ENCODE peak calls at places on chromosome 7, in five cellular contexts. Z, V, K, L and J are unnamed samples.

GRCh38 chr7:129225931-129226572 is 1.2 kb downstream of the AHCYL2 start:
- DNase-seq in V (no peak), L (no peak), K (no peak), Z (no peak), J (no peak)

GRCh38 chr7:123881300-123881699 is 36.3 kb downstream of the HYAL4 start:
- DNase-seq in Z (no peak), L (no peak), V (no peak), K (no peak), J (no peak)

GRCh38 chr7:149868638-149869290 is 5.0 kb upstream of the ATP6V0E2 start:
- DNase-seq in V (no peak), K (no peak), Z (no peak), L (no peak), J (no peak)

GRCh38 chr7:98223898-98224700 is 12.9 kb downstream of the BHLHA15 start:
- DNase-seq in V (no peak), Z (no peak), K (no peak), L (no peak), J (no peak)

GRCh38 chr7:134473861-134474291 is 15.0 kb upstream of the AKR1B1 start:
- DNase-seq in V (no peak), L (peak; percentile 66), K (no peak), Z (peak; percentile 19), J (no peak)

GRCh38 chr7:30238721-30239441 is 45.5 kb upstream of the ZNRF2 start:
- DNase-seq in V (no peak), K (peak; percentile 7), L (peak; percentile 66), Z (peak; percentile 63), J (peak; percentile 55)

GRCh38 chr7:30280631-30281030 is 3.8 kb upstream of the ZNRF2 start:
- DNase-seq in V (no peak), K (no peak), L (no peak), Z (no peak), J (no peak)

GRCh38 chr7:100400656-100401055 is 27.4 kb downstream of the PILRA start:
- DNase-seq in L (no peak), V (peak; percentile 15), K (peak; percentile 30), Z (no peak), J (no peak)

GRCh38 chr7:157136372-157136771 is 2.4 kb upstream of the UBE3C start:
- DNase-seq in Z (peak; percentile 82), K (peak; percentile 77), L (peak; percentile 90), V (no peak), J (peak; percentile 78)

GRCh38 chr7:455110-455928 is 64.3 kb downstream of the PDGFA start:
- DNase-seq in L (no peak), K (peak; percentile 57), V (no peak), Z (no peak), J (no peak)

GRCh38 chr7:109407756-109408155 is 838.1 kb downstream of the DNAJB9 start:
- DNase-seq in K (no peak), L (no peak), V (no peak), Z (no peak), J (no peak)

GRCh38 chr7:43138710-43139601 is 26.5 kb downstream of the HECW1 start:
- DNase-seq in V (peak; percentile 18), K (no peak), L (peak; percentile 19), Z (peak; percentile 82), J (peak; percentile 76)

GRCh38 chr7:45886931-45887667 is 1.2 kb upstream of the IGFBP1 start:
- DNase-seq in L (no peak), V (no peak), Z (no peak), K (no peak), J (no peak)

GRCh38 chr7:45112648-45113047 is 1.2 kb upstream of the TBRG4 start:
- DNase-seq in K (no peak), V (no peak), Z (peak; percentile 71), L (peak; percentile 52), J (peak; percentile 64)

GRCh38 chr7:2959828-2960599 is 83.7 kb downstream of the CARD11 start:
- DNase-seq in L (no peak), K (no peak), Z (no peak), V (no peak), J (no peak)

GRCh38 chr7:70807650-70808049 is 324.3 kb upstream of the GALNT17 start:
- DNase-seq in V (no peak), Z (no peak), K (no peak), L (no peak), J (no peak)

GRCh38 chr7:131196808-131197207 is 130.9 kb upstream of the MKLN1 start:
- DNase-seq in V (peak; percentile 38), L (peak; percentile 42), Z (peak; percentile 47), K (peak; percentile 22), J (peak; percentile 39)

GRCh38 chr7:155071121-155071651 is 1.1 kb downstream of the HTR5A start:
- DNase-seq in L (no peak), V (no peak), K (no peak), Z (no peak), J (no peak)

GRCh38 chr7:151699147-151699546 is 177.8 kb downstream of the PRKAG2 start:
- DNase-seq in V (no peak), Z (peak; percentile 98), L (peak; percentile 92), K (no peak), J (peak; percentile 96)

GRCh38 chr7:135151162-135151932 is 3.5 kb downstream of the TMEM140 start:
- DNase-seq in Z (no peak), V (no peak), L (no peak), K (peak; percentile 57), J (no peak)

GRCh38 chr7:82442492-82443043 is 1.0 kb downstream of the CACNA2D1 start:
- DNase-seq in K (peak; percentile 57), L (no peak), V (no peak), Z (peak; percentile 25), J (peak; percentile 12)

GRCh38 chr7:37493810-37494209 is 45.1 kb upstream of the ELMO1 start:
- DNase-seq in V (no peak), L (no peak), Z (no peak), K (no peak), J (no peak)

GRCh38 chr7:37488163-37488759 is 39.6 kb upstream of the ELMO1 start:
- DNase-seq in V (no peak), L (no peak), K (peak; percentile 27), Z (peak; percentile 5), J (no peak)

GRCh38 chr7:37493123-37493522 is 44.5 kb upstream of the ELMO1 start:
- DNase-seq in V (no peak), L (no peak), Z (no peak), K (peak; percentile 20), J (no peak)

GRCh38 chr7:37491919-37492694 is 43.4 kb upstream of the ELMO1 start:
- DNase-seq in Z (no peak), L (no peak), K (no peak), V (peak; percentile 50), J (no peak)

DNA sequence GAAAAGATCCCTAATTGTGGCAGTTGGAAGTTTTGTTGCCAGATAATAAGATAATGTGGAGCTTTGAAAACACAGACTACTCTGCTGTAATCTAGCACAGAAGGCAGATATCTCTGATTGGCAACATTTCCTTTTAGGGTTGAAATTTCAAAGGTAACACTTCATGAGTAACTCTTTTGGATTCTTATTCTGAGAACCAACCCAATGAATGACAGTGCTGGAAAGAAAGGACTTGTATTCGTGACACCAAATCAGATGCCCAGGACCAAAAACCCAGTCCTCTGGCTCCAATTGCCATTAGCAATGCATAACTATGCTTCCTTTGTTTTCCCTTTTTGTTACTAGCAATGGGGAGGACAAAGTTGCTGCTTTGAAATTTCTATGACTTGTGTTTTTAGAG is 41.0 kb upstream of the ELMO1 start:
- DNase-seq in K (no peak), Z (no peak), L (no peak), V (no peak), J (no peak)
- H3K27ac ChIP-seq in K (no peak overlapping the region), Z (no peak overlapping the region), L (no peak overlapping the region), V (no peak overlapping the region), J (no peak overlapping the region)

GRCh38 chr7:15584575-15584974 is 22.8 kb upstream of the AGMO start:
- DNase-seq in K (no peak), V (no peak), L (no peak), Z (no peak), J (no peak)
- H2AFZ ChIP-seq in K (no peak overlapping the region), V (no peak overlapping the region), L (no peak overlapping the region), Z (no peak overlapping the region), J (no peak overlapping the region)

DNA sequence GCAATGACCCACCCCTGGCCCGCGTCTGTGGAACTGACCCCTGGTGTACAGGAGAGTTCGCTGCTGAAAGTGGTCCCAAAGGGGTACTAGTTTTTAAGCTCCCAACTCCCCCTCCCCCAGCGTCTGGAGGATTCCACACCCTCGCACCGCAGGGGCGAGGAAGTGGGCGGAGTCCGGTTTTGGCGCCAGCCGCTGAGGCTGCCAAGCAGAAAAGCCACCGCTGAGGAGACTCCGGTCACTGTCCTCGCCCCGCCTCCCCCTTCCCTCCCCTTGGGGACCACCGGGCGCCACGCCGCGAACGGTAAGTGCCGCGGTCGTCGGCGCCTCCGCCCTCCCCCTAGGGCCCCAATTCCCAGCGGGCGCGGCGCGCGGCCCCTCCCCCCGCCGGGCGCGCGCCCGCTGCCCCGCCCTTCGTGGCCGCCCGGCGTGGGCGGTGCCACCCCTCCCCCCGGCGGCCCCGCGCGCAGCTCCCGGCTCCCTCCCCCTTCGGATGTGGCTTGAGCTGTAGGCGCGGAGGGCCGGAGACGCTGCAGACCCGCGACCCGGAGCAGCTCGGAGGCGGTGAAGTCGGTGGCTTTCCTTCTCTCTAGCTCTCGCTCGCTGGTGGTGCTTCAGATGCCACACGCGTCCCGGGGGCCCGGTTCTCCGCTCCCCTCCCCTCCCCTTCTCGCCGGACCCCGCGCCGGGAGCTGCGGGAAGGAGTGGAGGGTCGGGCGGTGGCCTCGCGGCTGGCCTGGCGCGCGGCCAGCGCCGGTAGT is at the start of gene CBX3:
- DNase-seq in V (peak; percentile 94), Z (peak; percentile 71), K (peak; percentile 69), L (peak; percentile 88), J (peak; percentile 41)
- H3K27ac ChIP-seq in V (peak within 1 kb of the TSS; percentile 100), Z (peak within 1 kb of the TSS; percentile 98), K (peak within 1 kb of the TSS; percentile 97), L (peak within 1 kb of the TSS; percentile 95), J (peak within 1 kb of the TSS; percentile 98)

GRCh38 chr7:132472463-132473120 is 103.7 kb downstream of the PLXNA4 start:
- DNase-seq in K (no peak), L (peak; percentile 51), Z (peak; percentile 72), V (no peak), J (peak; percentile 66)

GRCh38 chr7:132480534-132480933 is 95.7 kb downstream of the PLXNA4 start:
- DNase-seq in Z (no peak), V (no peak), L (no peak), K (no peak), J (no peak)

GRCh38 chr7:132476541-132476940 is 99.7 kb downstream of the PLXNA4 start:
- DNase-seq in K (no peak), V (no peak), L (no peak), Z (no peak), J (no peak)

GRCh38 chr7:132475037-132475668 is 101.1 kb downstream of the PLXNA4 start:
- DNase-seq in Z (no peak), K (no peak), L (no peak), V (no peak), J (no peak)

GRCh38 chr7:132475669-132476116 is 100.6 kb downstream of the PLXNA4 start:
- DNase-seq in K (no peak), L (no peak), V (peak; percentile 30), Z (peak; percentile 16), J (peak; percentile 8)
- H2AFZ ChIP-seq in K (peak overlapping the region; percentile 7), L (no peak overlapping the region), V (peak overlapping the region; percentile 51), Z (no peak overlapping the region), J (no peak overlapping the region)

GRCh38 chr7:47757946-47758371 is 176.0 kb upstream of the TNS3 start:
- DNase-seq in V (no peak), K (no peak), Z (peak; percentile 92), L (peak; percentile 95), J (peak; percentile 89)
- H3K27ac ChIP-seq in V (no peak overlapping the region), K (no peak overlapping the region), Z (peak overlapping the region; percentile 82), L (peak overlapping the region; percentile 95), J (peak overlapping the region; percentile 33)